ENCODE peak calls at places on chromosomes 13 and 19, in ten cellular contexts. R is OCI-LY7; B is omental fat pad; K is thoracic aorta; Y is germinal center; X is Calu3; G is left kidney; V is neuronal stem cell; C is brain microvascular endothelial cell; M is stimulated activated CD4-positive, alpha-beta T cell treated with anti-CD3 and anti-CD28 coated beads, Interleukin-12 subunit alpha, Interleukin-12 subunit beta, amount 100 ng/mL, for 24 hours. U is an unnamed sample.

GRCh38 chr19:4393947-4394590 is 6.3 kb downstream of the SH3GL1 start:
- DNase-seq in C (no peak), V (no peak), M (no peak), X (no peak), K (no peak), B (no peak), Y (no peak), R (no peak), G (no peak), U (no peak)

GRCh38 chr19:3618144-3618810 is 8.3 kb downstream of the CACTIN start:
- DNase-seq in R (peak), Y (peak), G (peak), C (no peak), K (no peak), M (peak), X (peak), B (peak), V (no peak), U (no peak)

GRCh38 chr19:7287716-7288115 is 6.5 kb downstream of the INSR start:
- DNase-seq in C (no peak), R (no peak), B (no peak), K (no peak), V (no peak), G (peak), X (no peak), M (no peak), Y (no peak), U (no peak)

GRCh38 chr13:99911965-99912566 is 59.5 kb downstream of the ZIC5 start:
- DNase-seq in X (no peak), K (no peak), V (no peak), C (no peak), G (no peak), M (no peak), B (no peak), Y (no peak), R (no peak), U (no peak)

GRCh38 chr19:18789883-18790565 is 1.1 kb downstream of the COMP start:
- DNase-seq in V (no peak), C (no peak), R (no peak), Y (peak), G (peak), M (no peak), B (no peak), K (no peak), X (no peak), U (no peak)

GRCh38 chr19:21604351-21604926 is 99.0 kb downstream of the ZNF429 start:
- DNase-seq in V (no peak), Y (no peak), R (peak), K (no peak), C (no peak), X (no peak), G (peak), B (no peak), M (no peak), U (no peak)

GRCh38 chr13:109074853-109075252 is 445.4 kb downstream of the MYO16 start:
- DNase-seq in R (no peak), X (no peak), K (no peak), Y (no peak), G (no peak), M (no peak), V (no peak), B (no peak), C (no peak), U (no peak)

GRCh38 chr13:106381083-106381482 is 154.4 kb downstream of the EFNB2 start:
- DNase-seq in B (no peak), R (no peak), M (no peak), V (no peak), Y (no peak), C (peak), K (no peak), X (no peak), G (peak), U (no peak)

GRCh38 chr19:47998800-47999199 is 4.4 kb downstream of the ELSPBP1 start:
- DNase-seq in Y (no peak), R (no peak), K (no peak), C (no peak), G (no peak), M (no peak), X (no peak), V (no peak), B (no peak), U (no peak)

GRCh38 chr13:58960909-58961308 is 1202.8 kb downstream of the DIAPH3 start:
- DNase-seq in G (peak), X (no peak), K (no peak), M (no peak), Y (no peak), B (no peak), V (no peak), C (no peak), R (peak), U (peak)

GRCh38 chr19:33273881-33274662 is 28.3 kb downstream of the CEBPA start:
- DNase-seq in G (peak), B (peak), M (peak), V (no peak), R (no peak), K (peak), X (peak), C (peak), Y (no peak), U (no peak)

GRCh38 chr19:3809881-3810707 is 23.9 kb upstream of the MATK start:
- DNase-seq in M (no peak), Y (peak), B (no peak), G (peak), R (peak), C (no peak), X (no peak), K (no peak), V (no peak), U (no peak)

GRCh38 chr19:8610041-8610927 is at the start of gene ADAMTS10:
- DNase-seq in B (no peak), G (peak), V (no peak), C (peak), X (no peak), K (no peak), Y (no peak), M (no peak), R (no peak), U (no peak)

GRCh38 chr13:47117268-47117667 is 220.4 kb upstream of the HTR2A start:
- DNase-seq in K (no peak), Y (no peak), R (no peak), C (peak), V (no peak), M (no peak), X (no peak), G (no peak), B (no peak), U (no peak)

GRCh38 chr19:54133312-54133956 is 4.1 kb upstream of the CNOT3 start:
- DNase-seq in R (no peak), G (peak), X (no peak), V (peak), C (no peak), Y (no peak), K (no peak), M (no peak), B (no peak), U (no peak)

GRCh38 chr13:102913924-102914628 is 68.2 kb downstream of the ERCC5 start:
- DNase-seq in V (no peak), G (no peak), C (no peak), X (no peak), R (no peak), K (no peak), Y (no peak), M (no peak), B (no peak), U (no peak)

GRCh38 chr13:73952683-73953082 is 181.5 kb downstream of the KLF12 start:
- DNase-seq in R (no peak), M (no peak), B (no peak), K (no peak), G (no peak), X (no peak), C (peak), V (no peak), Y (no peak), U (no peak)

U was measured in SK-N-DZ.